ENCODE peak calls at places on chromosomes 7 and 10, in ten cellular contexts. N is activated naive CD8-positive, alpha-beta T cell treated with anti-CD3 and anti-CD28 coated beads, Interleukin-2, amount 50 U/mL, for 24 hours; Z is left cardiac atrium; W is left colon; C is lower lobe of right lung; D is activated B cell treated with CpG ODN at 0.5 μM for 24 hours; H is left lung; E is body of pancreas; L is PC-3; X is GM12878. B is an unnamed sample.

GRCh38 chr7:69177326-69177897 is 420.9 kb upstream of the AUTS2 start:
- ATAC-seq in N (no peak), Z (peak), W (no peak), C (no peak), D (no peak), H (no peak), E (no peak), L (no peak), X (no peak), B (no peak)

GRCh38 chr10:117673611-117674010 is 131.1 kb downstream of the EMX2 start:
- ATAC-seq in N (no peak), Z (no peak), W (no peak), C (no peak), D (no peak), H (no peak), E (no peak), L (no peak), X (no peak), B (no peak)

GRCh38 chr10:75399461-75400162 is 2.0 kb downstream of the ZNF503 start:
- ATAC-seq in N (no peak), Z (peak), W (peak), C (peak), D (no peak), H (peak), E (peak), L (peak), X (peak), B (no peak)

GRCh38 chr7:2116903-2117680 is 115.7 kb downstream of the MAD1L1 start:
- ATAC-seq in N (peak), Z (peak), W (no peak), C (peak), D (no peak), H (peak), E (no peak), L (peak), X (no peak), B (no peak)

GRCh38 chr10:89189211-89189734 is 17.8 kb downstream of the CH25H start:
- ATAC-seq in N (no peak), Z (no peak), W (no peak), C (no peak), D (no peak), H (no peak), E (no peak), L (no peak), X (no peak), B (no peak)

GRCh38 chr7:155418304-155418703 is 39.6 kb upstream of the EN2 start:
- ATAC-seq in N (no peak), Z (no peak), W (no peak), C (no peak), D (no peak), H (no peak), E (no peak), L (no peak), X (no peak), B (no peak)

GRCh38 chr7:22996470-22996869 is 17.5 kb downstream of the HYCC1 start:
- ATAC-seq in N (peak), Z (no peak), W (no peak), C (no peak), D (no peak), H (no peak), E (no peak), L (no peak), X (peak), B (no peak)

GRCh38 chr7:90763108-90763507 is 167.0 kb downstream of the CDK14 start:
- ATAC-seq in N (no peak), Z (no peak), W (no peak), C (no peak), D (no peak), H (no peak), E (no peak), L (no peak), X (no peak), B (no peak)

GRCh38 chr10:96720422-96721206 is at the start of gene PIK3AP1:
- ATAC-seq in N (peak), Z (peak), W (peak), C (peak), D (peak), H (peak), E (peak), L (peak), X (peak), B (peak)

GRCh38 chr7:142319970-142320369 is 62.1 kb upstream of the PRSS58 start:
- ATAC-seq in N (peak), Z (no peak), W (no peak), C (no peak), D (no peak), H (no peak), E (no peak), L (peak), X (peak), B (no peak)

GRCh38 chr7:127375626-127376025 is 16.9 kb downstream of the ZNF800 start:
- ATAC-seq in N (peak), Z (no peak), W (no peak), C (no peak), D (no peak), H (no peak), E (no peak), L (no peak), X (peak), B (no peak)

GRCh38 chr7:879093-879492 is 2.7 kb downstream of the GET4 start:
- ATAC-seq in N (no peak), Z (no peak), W (no peak), C (no peak), D (no peak), H (no peak), E (no peak), L (no peak), X (no peak), B (no peak)

GRCh38 chr7:108308913-108309312 is 147.3 kb downstream of the NRCAM start:
- ATAC-seq in N (peak), Z (no peak), W (no peak), C (peak), D (peak), H (no peak), E (peak), L (no peak), X (peak), B (peak)

GRCh38 chr10:116705498-116705897 is 36.9 kb downstream of the HSPA12A start:
- ATAC-seq in N (no peak), Z (peak), W (no peak), C (no peak), D (no peak), H (no peak), E (no peak), L (no peak), X (no peak), B (no peak)

GRCh38 chr7:1368682-1369571 is 90.3 kb downstream of the MICALL2 start:
- ATAC-seq in N (peak), Z (no peak), W (no peak), C (peak), D (peak), H (no peak), E (no peak), L (peak), X (peak), B (no peak)

GRCh38 chr7:70778585-70778984 is 353.4 kb upstream of the GALNT17 start:
- ATAC-seq in N (no peak), Z (no peak), W (no peak), C (no peak), D (no peak), H (no peak), E (no peak), L (no peak), X (no peak), B (no peak)

GRCh38 chr7:107882766-107883165 is 8.2 kb upstream of the DLD start:
- ATAC-seq in N (no peak), Z (no peak), W (no peak), C (no peak), D (no peak), H (no peak), E (no peak), L (no peak), X (no peak), B (no peak)

GRCh38 chr7:92884218-92884617 is 47.8 kb upstream of the CDK6 start:
- ATAC-seq in N (peak), Z (no peak), W (no peak), C (no peak), D (no peak), H (no peak), E (no peak), L (no peak), X (peak), B (peak)

GRCh38 chr10:122304054-122304579 is 33.0 kb downstream of the BTBD16 start:
- ATAC-seq in N (peak), Z (no peak), W (no peak), C (no peak), D (no peak), H (no peak), E (no peak), L (no peak), X (no peak), B (no peak)

GRCh38 chr7:65983965-65984654 is 2.1 kb upstream of the GUSB start:
- ATAC-seq in N (no peak), Z (no peak), W (peak), C (peak), D (no peak), H (peak), E (no peak), L (no peak), X (no peak), B (no peak)

GRCh38 chr10:22631646-22632278 is 82.6 kb downstream of the PIP4K2A start:
- ATAC-seq in N (no peak), Z (no peak), W (no peak), C (no peak), D (no peak), H (peak), E (no peak), L (no peak), X (no peak), B (no peak)

GRCh38 chr7:132161231-132161915 is 414.9 kb downstream of the PLXNA4 start:
- ATAC-seq in N (no peak), Z (peak), W (peak), C (peak), D (no peak), H (peak), E (no peak), L (no peak), X (no peak), B (no peak)

GRCh38 chr10:66378117-66378876 is 547.5 kb upstream of the LRRTM3 start:
- ATAC-seq in N (no peak), Z (no peak), W (no peak), C (no peak), D (no peak), H (no peak), E (no peak), L (peak), X (no peak), B (no peak)

GRCh38 chr7:147997636-147998035 is 592.9 kb upstream of the C7orf33 start:
- ATAC-seq in N (no peak), Z (no peak), W (no peak), C (no peak), D (no peak), H (no peak), E (no peak), L (no peak), X (no peak), B (no peak)

GRCh38 chr10:50497758-50498157 is 126.0 kb downstream of the SGMS1 start:
- ATAC-seq in N (peak), Z (peak), W (no peak), C (peak), D (no peak), H (peak), E (no peak), L (peak), X (peak), B (peak)

GRCh38 chr10:124563320-124563719 is 101.7 kb downstream of the LHPP start:
- ATAC-seq in N (no peak), Z (no peak), W (no peak), C (no peak), D (no peak), H (no peak), E (no peak), L (no peak), X (no peak), B (no peak)

GRCh38 chr10:121065330-121065729 is 214.2 kb downstream of the WDR11 start:
- ATAC-seq in N (no peak), Z (no peak), W (peak), C (no peak), D (no peak), H (no peak), E (no peak), L (no peak), X (no peak), B (no peak)

GRCh38 chr7:1668486-1668931 is 1.6 kb upstream of the ELFN1 start:
- ATAC-seq in N (no peak), Z (no peak), W (no peak), C (no peak), D (no peak), H (no peak), E (no peak), L (peak), X (no peak), B (no peak)

GRCh38 chr7:85094046-85094720 is 92.7 kb downstream of the SEMA3D start:
- ATAC-seq in N (no peak), Z (peak), W (no peak), C (peak), D (no peak), H (no peak), E (no peak), L (no peak), X (no peak), B (no peak)

GRCh38 chr7:81611040-81611439 is 158.8 kb downstream of the HGF start:
- ATAC-seq in N (no peak), Z (no peak), W (no peak), C (no peak), D (no peak), H (no peak), E (no peak), L (no peak), X (no peak), B (no peak)

GRCh38 chr7:68238204-68238805 is 1241.7 kb downstream of the TYW1 start:
- ATAC-seq in N (no peak), Z (no peak), W (no peak), C (no peak), D (no peak), H (no peak), E (no peak), L (no peak), X (no peak), B (no peak)

GRCh38 chr7:155715406-155715805 is 70.9 kb downstream of the RBM33 start:
- ATAC-seq in N (no peak), Z (no peak), W (no peak), C (no peak), D (no peak), H (no peak), E (peak), L (no peak), X (no peak), B (no peak)

GRCh38 chr10:1142596-1142995 is 86.4 kb downstream of the WDR37 start:
- ATAC-seq in N (no peak), Z (no peak), W (no peak), C (no peak), D (no peak), H (no peak), E (no peak), L (no peak), X (peak), B (no peak)

GRCh38 chr7:12130664-12131063 is 80.4 kb upstream of the TMEM106B start:
- ATAC-seq in N (no peak), Z (no peak), W (peak), C (no peak), D (no peak), H (no peak), E (no peak), L (peak), X (no peak), B (no peak)

GRCh38 chr10:95487994-95488393 is 73.2 kb downstream of the SORBS1 start:
- ATAC-seq in N (no peak), Z (no peak), W (no peak), C (no peak), D (no peak), H (no peak), E (no peak), L (no peak), X (no peak), B (no peak)

GRCh38 chr7:131897016-131897789 is 340.8 kb upstream of the PODXL start:
- ATAC-seq in N (no peak), Z (no peak), W (no peak), C (no peak), D (no peak), H (peak), E (no peak), L (no peak), X (no peak), B (no peak)

GRCh38 chr7:150451833-150452431 is 1.5 kb downstream of the GIMAP8 start:
- ATAC-seq in N (peak), Z (no peak), W (no peak), C (no peak), D (no peak), H (peak), E (no peak), L (no peak), X (peak), B (no peak)